ENCODE peak calls at places on chromosomes 11 and 22, in six cellular contexts. P, A, D, I, F and W are unnamed samples.

GRCh38 chr11:70505331-70505731 is 107.0 kb downstream of the CTTN start:
- DNase-seq in P (no peak), A (no peak), D (no peak), I (no peak), F (no peak), W (no peak)

GRCh38 chr11:39732002-39732401 is 1727.5 kb downstream of the LRRC4C start:
- DNase-seq in P (no peak), A (no peak), D (no peak), I (no peak), F (no peak), W (no peak)

GRCh38 chr22:17847360-17848078 is 73.2 kb upstream of the BID start:
- DNase-seq in P (no peak), A (no peak), D (no peak), I (no peak), F (peak), W (no peak)

GRCh38 chr22:25448435-25449051 is 115.9 kb upstream of the GRK3 start:
- DNase-seq in P (peak), A (no peak), D (peak), I (no peak), F (no peak), W (no peak)

GRCh38 chr22:20530368-20531153 is 23.2 kb downstream of the MED15 start:
- DNase-seq in P (peak), A (no peak), D (no peak), I (no peak), F (peak), W (no peak)

GRCh38 chr11:125053167-125053566 is 9.9 kb upstream of the SLC37A2 start:
- DNase-seq in P (no peak), A (no peak), D (no peak), I (no peak), F (no peak), W (no peak)

GRCh38 chr11:13030857-13031256 is 21.7 kb downstream of the RASSF10 start:
- DNase-seq in P (no peak), A (no peak), D (peak), I (no peak), F (no peak), W (no peak)

GRCh38 chr22:44828193-44828592 is 75.8 kb downstream of the ARHGAP8 start:
- DNase-seq in P (no peak), A (no peak), D (no peak), I (no peak), F (no peak), W (no peak)

GRCh38 chr11:115674176-115674575 is 170.0 kb upstream of the CADM1 start:
- DNase-seq in P (no peak), A (no peak), D (no peak), I (peak), F (no peak), W (no peak)

GRCh38 chr11:18765554-18765953 is 26.0 kb downstream of the PTPN5 start:
- DNase-seq in P (no peak), A (no peak), D (no peak), I (no peak), F (no peak), W (no peak)

GRCh38 chr11:112516261-112516660 is 255.6 kb upstream of the PLET1 start:
- DNase-seq in P (no peak), A (no peak), D (no peak), I (no peak), F (no peak), W (no peak)

GRCh38 chr11:95985174-95985808 is 61.4 kb upstream of the MTMR2 start:
- DNase-seq in P (peak), A (no peak), D (no peak), I (no peak), F (no peak), W (no peak)

GRCh38 chr11:34783816-34784317 is 132.3 kb downstream of the APIP start:
- DNase-seq in P (no peak), A (no peak), D (no peak), I (no peak), F (no peak), W (no peak)

GRCh38 chr11:85619497-85619896 is 7.6 kb downstream of the DLG2 start:
- DNase-seq in P (no peak), A (no peak), D (no peak), I (no peak), F (no peak), W (no peak)

GRCh38 chr11:123640677-123641494 is 13.5 kb downstream of the SCN3B start:
- DNase-seq in P (peak), A (no peak), D (peak), I (no peak), F (no peak), W (peak)

GRCh38 chr11:72676874-72677341 is 2.7 kb upstream of the PDE2A start:
- DNase-seq in P (peak), A (no peak), D (peak), I (peak), F (no peak), W (peak)

GRCh38 chr22:46586123-46586519 is 34.1 kb upstream of the GRAMD4 start:
- DNase-seq in P (no peak), A (no peak), D (no peak), I (no peak), F (no peak), W (no peak)

GRCh38 chr11:29153078-29153477 is 863.8 kb downstream of the KCNA4 start:
- DNase-seq in P (peak), A (no peak), D (no peak), I (no peak), F (no peak), W (no peak)

GRCh38 chr11:134124660-134125451 is 56.0 kb downstream of the JAM3 start:
- DNase-seq in P (peak), A (no peak), D (no peak), I (peak), F (no peak), W (no peak)

GRCh38 chr22:37824674-37825641 is 1.8 kb downstream of the GALR3 start:
- DNase-seq in P (no peak), A (no peak), D (no peak), I (no peak), F (no peak), W (no peak)

DNA sequence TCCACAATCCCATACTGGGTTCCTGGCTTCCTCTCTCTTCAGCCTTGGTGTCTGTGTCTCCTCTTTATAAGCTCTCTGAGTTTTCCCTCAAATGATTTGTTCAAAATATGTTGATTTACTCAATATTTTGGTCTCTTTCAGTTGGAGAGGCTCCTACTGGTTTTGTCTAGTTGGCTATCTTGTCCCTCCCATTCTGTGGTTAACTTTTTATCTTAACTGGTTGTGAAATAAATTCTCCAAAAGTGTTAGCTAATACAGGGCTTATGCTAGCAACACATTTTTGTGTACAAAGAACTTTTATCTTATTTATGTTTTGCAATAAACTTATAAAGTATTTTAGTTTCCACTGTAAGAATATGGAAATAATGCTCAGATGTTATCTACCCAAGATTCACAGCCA is 200.9 kb downstream of the AASDHPPT start:
- DNase-seq in P (no peak), A (no peak), D (no peak), I (no peak), F (no peak), W (no peak)
- TF ChIP-seq CTCF in P (no peak), A (no peak), D (no peak), I (no peak), F (no peak), W (no peak)

DNA sequence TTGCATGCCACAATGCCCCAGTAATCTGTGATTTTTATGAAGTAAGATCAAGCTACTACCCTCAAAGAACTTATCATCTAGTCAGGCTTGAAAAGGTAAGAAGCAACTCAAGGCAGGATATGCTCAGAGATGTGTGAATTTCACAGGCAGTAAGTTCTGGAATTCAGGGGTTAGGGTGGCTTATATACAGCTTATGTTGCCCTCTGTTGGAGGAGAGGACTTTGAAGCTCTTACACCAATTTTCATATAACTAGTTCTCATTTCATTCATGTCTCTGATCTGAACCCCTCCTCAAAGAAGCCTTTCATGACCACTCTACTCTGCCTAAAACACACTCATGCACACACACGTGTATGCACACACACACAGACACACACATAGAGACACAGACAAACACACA is 220.5 kb upstream of the ZBED5 start:
- DNase-seq in P (peak), A (no peak), D (no peak), I (no peak), F (no peak), W (no peak)
- TF ChIP-seq CTCF in P (no peak), A (no peak), D (no peak), I (no peak), F (no peak), W (no peak)

GRCh38 chr11:15216678-15217077 is 102.0 kb downstream of the INSC start:
- DNase-seq in P (no peak), A (no peak), D (no peak), I (no peak), F (peak), W (no peak)
- TF ChIP-seq CTCF in P (peak), A (no peak), D (no peak), I (no peak), F (peak), W (no peak)

GRCh38 chr11:78664606-78665005 is 89.9 kb upstream of the NARS2 start:
- DNase-seq in P (no peak), A (no peak), D (no peak), I (no peak), F (no peak), W (no peak)
- TF ChIP-seq CTCF in P (no peak), A (no peak), D (no peak), I (no peak), F (no peak), W (no peak)

GRCh38 chr11:93500759-93501158 is 42.4 kb downstream of the SMCO4 start:
- DNase-seq in P (no peak), A (no peak), D (no peak), I (no peak), F (no peak), W (no peak)
- TF ChIP-seq CTCF in P (no peak), A (no peak), D (no peak), I (no peak), F (no peak), W (no peak)